ENCODE peak calls at places on chromosome 11, in six cellular contexts. O is RPMI8226; X is stimulated activated CD4-positive, alpha-beta T cell treated with anti-CD3 and anti-CD28 coated beads, TNF-alpha, amount 100 ng/mL, for 1 hour; N is mesendoderm; D is heart left ventricle; R is C1 segment of cervical spinal cord. U is an unnamed sample.
A peak's percentile ranks its signal among the peaks of the same experiment; 100 is the strongest.

GRCh38 chr11:1881442-1882264 is 10.0 kb downstream of the PRR33 start:
- DNase-seq in D (peak; percentile 75), N (no peak), X (no peak), R (no peak), O (no peak), U (no peak)

GRCh38 chr11:69501891-69502860 is 20.7 kb downstream of the LINC01488 start:
- DNase-seq in D (no peak), X (no peak), N (no peak), R (no peak), O (peak; percentile 90), U (no peak)

GRCh38 chr11:70769521-70769920 is 371.2 kb downstream of the CTTN start:
- DNase-seq in X (no peak), R (no peak), N (no peak), O (no peak), D (no peak), U (no peak)

GRCh38 chr11:61315260-61315659 is 17.6 kb downstream of the DDB1 start:
- DNase-seq in N (no peak), D (no peak), O (no peak), X (no peak), R (no peak), U (no peak)

GRCh38 chr11:112363527-112363926 is 102.9 kb upstream of the PLET1 start:
- DNase-seq in D (no peak), R (no peak), X (no peak), N (no peak), O (no peak), U (no peak)

GRCh38 chr11:92259861-92260260 is 35.2 kb downstream of the FAT3 start:
- DNase-seq in N (no peak), D (no peak), O (no peak), X (no peak), R (no peak), U (peak; percentile 5)

GRCh38 chr11:58524232-58525036 is 16.5 kb upstream of the OR5B21 start:
- DNase-seq in N (peak; percentile 88), O (peak; percentile 74), X (no peak), R (no peak), D (peak; percentile 34), U (peak; percentile 86)

GRCh38 chr11:71421392-71421950 is 26.7 kb downstream of the DHCR7 start:
- DNase-seq in R (no peak), O (peak; percentile 93), D (no peak), N (no peak), X (no peak), U (no peak)

GRCh38 chr11:128525411-128526243 is 61.7 kb downstream of the ETS1 start:
- DNase-seq in D (no peak), O (no peak), X (no peak), N (peak; percentile 86), R (no peak), U (no peak)

GRCh38 chr11:116376054-116376453 is 396.7 kb downstream of the BUD13 start:
- DNase-seq in X (no peak), N (no peak), R (no peak), D (no peak), O (no peak), U (no peak)

GRCh38 chr11:57230797-57231538 is 6.1 kb downstream of the APLNR start:
- DNase-seq in X (no peak), N (peak; percentile 87), R (no peak), O (no peak), D (no peak), U (no peak)

GRCh38 chr11:85752890-85753581 is 57.9 kb downstream of the SYTL2 start:
- DNase-seq in N (no peak), R (no peak), X (peak; percentile 74), O (no peak), D (no peak), U (peak; percentile 95)

GRCh38 chr11:105073486-105074200 is 28.5 kb upstream of the CARD16 start:
- DNase-seq in R (no peak), X (no peak), D (no peak), N (no peak), O (no peak), U (no peak)

GRCh38 chr11:12827929-12828812 is 153.9 kb downstream of the TEAD1 start:
- DNase-seq in D (no peak), X (no peak), R (no peak), N (peak; percentile 69), O (peak; percentile 66), U (peak; percentile 87)

GRCh38 chr11:70525006-70525405 is 126.7 kb downstream of the CTTN start:
- DNase-seq in D (peak; percentile 22), N (no peak), R (no peak), O (no peak), X (no peak), U (no peak)

GRCh38 chr11:26777276-26777939 is 55.5 kb upstream of the SLC5A12 start:
- DNase-seq in D (no peak), N (no peak), O (peak; percentile 3), R (no peak), X (no peak), U (peak; percentile 49)

GRCh38 chr11:72232260-72233055 is 7.9 kb downstream of the INPPL1 start:
- DNase-seq in N (no peak), O (no peak), X (no peak), D (no peak), R (no peak), U (no peak)

GRCh38 chr11:37861671-37862070 is 1263.6 kb upstream of the RAG2 start:
- DNase-seq in N (no peak), O (no peak), X (no peak), R (no peak), D (no peak), U (no peak)

GRCh38 chr11:3834349-3835099 is 6.2 kb downstream of the RHOG start:
- DNase-seq in R (no peak), O (no peak), D (peak; percentile 64), N (peak; percentile 69), X (no peak), U (peak; percentile 97)

GRCh38 chr11:85772700-85773099 is 38.2 kb downstream of the SYTL2 start:
- DNase-seq in X (no peak), N (peak; percentile 49), R (no peak), D (no peak), O (no peak), U (no peak)

GRCh38 chr11:78654071-78654470 is 79.4 kb upstream of the NARS2 start:
- DNase-seq in O (no peak), X (no peak), R (no peak), N (peak; percentile 35), D (no peak), U (no peak)

GRCh38 chr11:93718057-93718563 is 23.2 kb downstream of the TAF1D start:
- DNase-seq in O (peak; percentile 30), R (no peak), X (no peak), N (peak; percentile 69), D (no peak), U (peak; percentile 97)

GRCh38 chr11:36030707-36031365 is 87.0 kb downstream of the LDLRAD3 start:
- DNase-seq in N (peak; percentile 52), R (no peak), D (peak; percentile 28), O (peak; percentile 11), X (no peak), U (no peak)

GRCh38 chr11:12679471-12679870 is 5.2 kb downstream of the TEAD1 start:
- DNase-seq in N (no peak), R (no peak), D (no peak), X (no peak), O (no peak), U (no peak)

GRCh38 chr11:61955416-61956135 is 5.4 kb downstream of the BEST1 start:
- DNase-seq in X (no peak), D (no peak), O (no peak), R (no peak), N (peak; percentile 78), U (no peak)

GRCh38 chr11:114610984-114611944 is 15.7 kb upstream of the NXPE4 start:
- DNase-seq in N (peak; percentile 14), O (no peak), R (no peak), X (no peak), D (no peak), U (no peak)

GRCh38 chr11:67530282-67530592 is 7.0 kb upstream of the CABP2 start:
- DNase-seq in N (no peak), X (no peak), D (no peak), O (no peak), R (no peak), U (no peak)

GRCh38 chr11:33987975-33988580 is 63.5 kb upstream of the CAPRIN1 start:
- DNase-seq in O (peak; percentile 72), X (peak; percentile 31), R (no peak), D (peak; percentile 75), N (peak; percentile 90), U (peak; percentile 87)

GRCh38 chr11:66082936-66083698 is 13.0 kb downstream of the PACS1 start:
- DNase-seq in N (no peak), R (no peak), X (no peak), O (peak; percentile 60), D (no peak), U (peak; percentile 55)

GRCh38 chr11:1175461-1176223 is 17.9 kb downstream of the MUC5AC start:
- DNase-seq in X (no peak), D (peak; percentile 6), O (no peak), R (no peak), N (no peak), U (no peak)

GRCh38 chr11:128405693-128406364 is 181.5 kb downstream of the ETS1 start:
- DNase-seq in X (no peak), R (no peak), O (peak; percentile 70), D (no peak), N (no peak), U (no peak)

GRCh38 chr11:10398525-10398924 is 56.5 kb upstream of the AMPD3 start:
- DNase-seq in N (peak; percentile 19), O (peak; percentile 9), X (no peak), R (no peak), D (no peak), U (no peak)

GRCh38 chr11:17542249-17542648 is 2.0 kb downstream of the USH1C start:
- DNase-seq in O (no peak), R (no peak), N (no peak), D (no peak), X (no peak), U (no peak)

GRCh38 chr11:702731-703461 is 3.1 kb upstream of the EPS8L2 start:
- DNase-seq in R (no peak), O (no peak), N (no peak), X (no peak), D (peak; percentile 29), U (no peak)

U was measured in OCI-M1.